ENCODE peak calls at places on chromosomes 5 and 9, in four cellular contexts. One of them, this sample, is unnamed.

GRCh38 chr9:77864096-77864889 is 167.3 kb downstream of the GNAQ start:
- DNase-seq in HepG2: no peak
- DNase-seq in K562: no peak
- DNase-seq in GM12878: no peak
- DNase-seq in this sample: no peak

GRCh38 chr5:145568581-145568980 is 266.6 kb downstream of the PRELID2 start:
- DNase-seq in HepG2: no peak
- DNase-seq in K562: no peak
- DNase-seq in GM12878: no peak
- DNase-seq in this sample: no peak

GRCh38 chr5:38208782-38209378 is 49.5 kb upstream of the EGFLAM start:
- DNase-seq in HepG2: peak
- DNase-seq in K562: peak
- DNase-seq in GM12878: no peak
- DNase-seq in this sample: peak

GRCh38 chr5:80978772-80979317 is 18.7 kb downstream of the RASGRF2 start:
- DNase-seq in HepG2: no peak
- DNase-seq in K562: no peak
- DNase-seq in GM12878: no peak
- DNase-seq in this sample: no peak

GRCh38 chr5:39494099-39494498 is 69.3 kb upstream of the DAB2 start:
- DNase-seq in HepG2: no peak
- DNase-seq in K562: no peak
- DNase-seq in GM12878: no peak
- DNase-seq in this sample: no peak

GRCh38 chr9:13213337-13213736 is 66.2 kb downstream of the MPDZ start:
- DNase-seq in HepG2: peak
- DNase-seq in K562: no peak
- DNase-seq in GM12878: no peak
- DNase-seq in this sample: no peak

GRCh38 chr5:97425511-97425910 is 242.5 kb upstream of the RIOK2 start:
- DNase-seq in HepG2: no peak
- DNase-seq in K562: no peak
- DNase-seq in GM12878: no peak
- DNase-seq in this sample: peak

GRCh38 chr5:115842089-115842881 is 550 bp downstream of the AP3S1 start:
- DNase-seq in HepG2: peak
- DNase-seq in K562: no peak
- DNase-seq in GM12878: no peak
- DNase-seq in this sample: no peak

GRCh38 chr5:131769337-131769736 is 27.5 kb downstream of the FNIP1 start:
- DNase-seq in HepG2: no peak
- DNase-seq in K562: no peak
- DNase-seq in GM12878: no peak
- DNase-seq in this sample: no peak

GRCh38 chr9:78791779-78792178 is 494.9 kb downstream of the PSAT1 start:
- DNase-seq in HepG2: no peak
- DNase-seq in K562: no peak
- DNase-seq in GM12878: no peak
- DNase-seq in this sample: no peak

GRCh38 chr5:176373100-176373818 is 8.0 kb downstream of the ARL10 start:
- DNase-seq in HepG2: no peak
- DNase-seq in K562: no peak
- DNase-seq in GM12878: no peak
- DNase-seq in this sample: no peak

GRCh38 chr5:37891832-37892231 is 52.0 kb upstream of the GDNF start:
- DNase-seq in HepG2: no peak
- DNase-seq in K562: no peak
- DNase-seq in GM12878: no peak
- DNase-seq in this sample: no peak

GRCh38 chr5:39700523-39700922 is 275.7 kb upstream of the DAB2 start:
- DNase-seq in HepG2: no peak
- DNase-seq in K562: no peak
- DNase-seq in GM12878: no peak
- DNase-seq in this sample: no peak

GRCh38 chr9:70802206-70802605 is 319.2 kb downstream of the TRPM3 start:
- DNase-seq in HepG2: no peak
- DNase-seq in K562: no peak
- DNase-seq in GM12878: no peak
- DNase-seq in this sample: no peak

GRCh38 chr9:100472725-100473261 is at the start of gene TMEFF1:
- DNase-seq in HepG2: peak
- DNase-seq in K562: peak
- DNase-seq in GM12878: no peak
- DNase-seq in this sample: peak

GRCh38 chr5:123755587-123756324 is 243.8 kb downstream of the CSNK1G3 start:
- DNase-seq in HepG2: no peak
- DNase-seq in K562: no peak
- DNase-seq in GM12878: no peak
- DNase-seq in this sample: no peak

GRCh38 chr5:137688248-137688840 is 47.5 kb downstream of the KLHL3 start:
- DNase-seq in HepG2: no peak
- DNase-seq in K562: no peak
- DNase-seq in GM12878: no peak
- DNase-seq in this sample: no peak

GRCh38 chr5:83844320-83845068 is 123.8 kb upstream of the HAPLN1 start:
- DNase-seq in HepG2: no peak
- DNase-seq in K562: no peak
- DNase-seq in GM12878: peak
- DNase-seq in this sample: no peak

GRCh38 chr5:81505672-81506071 is 111.7 kb upstream of the ACOT12 start:
- DNase-seq in HepG2: no peak
- DNase-seq in K562: no peak
- DNase-seq in GM12878: no peak
- DNase-seq in this sample: no peak

GRCh38 chr9:98415782-98416181 is 160.3 kb upstream of the TBC1D2 start:
- DNase-seq in HepG2: peak
- DNase-seq in K562: peak
- DNase-seq in GM12878: no peak
- DNase-seq in this sample: no peak

GRCh38 chr5:59039296-59040006 is 456.6 kb downstream of the RAB3C start:
- DNase-seq in HepG2: no peak
- DNase-seq in K562: no peak
- DNase-seq in GM12878: no peak
- DNase-seq in this sample: peak

GRCh38 chr9:34403554-34404380 is 27.1 kb upstream of the MYORG start:
- DNase-seq in HepG2: peak
- DNase-seq in K562: peak
- DNase-seq in GM12878: no peak
- DNase-seq in this sample: peak

GRCh38 chr9:79221084-79221483 is 350.7 kb upstream of the TLE4 start:
- DNase-seq in HepG2: no peak
- DNase-seq in K562: no peak
- DNase-seq in GM12878: no peak
- DNase-seq in this sample: no peak

GRCh38 chr9:3848445-3849114 is 322.8 kb upstream of the RFX3 start:
- DNase-seq in HepG2: peak
- DNase-seq in K562: no peak
- DNase-seq in GM12878: no peak
- DNase-seq in this sample: peak

GRCh38 chr5:112304743-112305142 is 114.3 kb downstream of the EPB41L4A start:
- DNase-seq in HepG2: no peak
- DNase-seq in K562: no peak
- DNase-seq in GM12878: no peak
- DNase-seq in this sample: no peak

GRCh38 chr9:1554123-1555045 is 460.8 kb upstream of the SMARCA2 start:
- DNase-seq in HepG2: no peak
- DNase-seq in K562: no peak
- DNase-seq in GM12878: peak
- DNase-seq in this sample: no peak

GRCh38 chr5:14706615-14707021 is 42.1 kb downstream of the OTULIN start:
- DNase-seq in HepG2: no peak
- DNase-seq in K562: no peak
- DNase-seq in GM12878: no peak
- DNase-seq in this sample: no peak

GRCh38 chr5:145495741-145496140 is 339.4 kb downstream of the PRELID2 start:
- DNase-seq in HepG2: peak
- DNase-seq in K562: no peak
- DNase-seq in GM12878: no peak
- DNase-seq in this sample: no peak

GRCh38 chr9:34256104-34256503 is 73.0 kb downstream of the KIF24 start:
- DNase-seq in HepG2: no peak
- DNase-seq in K562: no peak
- DNase-seq in GM12878: no peak
- DNase-seq in this sample: peak

GRCh38 chr5:45277860-45278259 is 418.3 kb downstream of the HCN1 start:
- DNase-seq in HepG2: peak
- DNase-seq in K562: no peak
- DNase-seq in GM12878: no peak
- DNase-seq in this sample: no peak

GRCh38 chr5:144284036-144284435 is 113.4 kb downstream of the KCTD16 start:
- DNase-seq in HepG2: no peak
- DNase-seq in K562: no peak
- DNase-seq in GM12878: no peak
- DNase-seq in this sample: no peak

GRCh38 chr5:65674749-65675148 is 47.2 kb downstream of the SGTB start:
- DNase-seq in HepG2: no peak
- DNase-seq in K562: no peak
- DNase-seq in GM12878: no peak
- DNase-seq in this sample: no peak

DNA sequence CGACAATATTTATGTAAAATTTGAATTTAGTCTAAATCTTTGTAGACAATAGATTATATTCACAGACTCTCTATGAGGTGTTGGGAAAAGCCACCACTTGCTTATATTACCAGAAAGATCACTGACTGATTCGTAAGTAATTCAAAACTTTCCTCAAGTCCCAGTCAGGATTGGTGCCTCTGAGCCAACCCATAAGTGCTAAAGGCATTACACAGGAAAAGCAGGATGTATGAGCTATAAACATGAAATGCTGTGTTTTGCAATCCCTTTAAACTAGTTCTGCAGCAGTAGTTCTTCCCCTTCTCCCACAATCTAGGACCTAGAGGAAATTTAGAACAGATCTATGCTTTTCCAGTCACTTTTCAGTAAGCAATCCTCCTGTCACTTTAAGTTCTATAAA is 48.0 kb downstream of the SHLD3 start:
- DNase-seq in HepG2: no peak
- DNase-seq in K562: no peak
- DNase-seq in GM12878: no peak
- DNase-seq in this sample: no peak
- TF ChIP-seq CBFB in HepG2: no peak
- TF ChIP-seq CBFB in K562: no peak
- TF ChIP-seq CBFB in GM12878: no peak
- TF ChIP-seq CBFB in this sample: no peak

DNA sequence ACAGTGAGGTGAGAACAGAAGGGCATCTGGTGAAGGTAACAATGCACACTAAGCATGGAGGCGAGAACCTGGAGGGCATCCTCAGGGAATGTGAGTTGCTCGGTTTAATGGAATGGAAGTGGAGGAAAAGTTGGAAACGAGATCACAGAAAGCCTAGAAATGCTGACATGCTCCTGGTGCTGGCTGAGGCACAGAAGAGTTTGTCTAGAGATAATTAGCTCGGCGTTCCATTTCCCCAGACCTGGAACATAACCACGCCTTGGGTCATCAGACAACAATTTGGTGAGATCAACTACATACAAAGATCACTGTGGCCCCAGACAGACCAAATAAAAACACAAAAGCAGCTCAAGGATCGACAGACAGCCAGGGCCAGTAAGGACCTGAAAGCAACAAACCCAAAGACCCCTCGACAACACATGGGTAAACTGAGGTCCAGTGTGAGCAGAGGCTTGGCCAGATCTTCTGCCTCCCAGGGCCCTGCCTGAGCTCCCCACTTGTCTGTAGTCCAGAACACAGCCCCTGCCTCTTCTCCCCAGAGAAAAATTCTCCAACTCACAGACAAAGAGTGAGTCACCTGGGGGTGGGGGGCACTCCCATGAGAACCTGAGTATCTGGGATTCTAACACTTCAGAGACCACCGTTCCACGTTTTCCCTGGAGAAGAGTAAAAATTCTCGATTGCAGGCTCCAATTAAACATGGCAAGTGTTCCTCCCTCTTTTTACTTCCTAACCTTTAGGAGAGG is 52.5 kb downstream of the SHB start:
- DNase-seq in HepG2: no peak
- DNase-seq in K562: no peak
- DNase-seq in GM12878: no peak
- DNase-seq in this sample: no peak
- TF ChIP-seq SP1 in HepG2: no peak
- TF ChIP-seq SP1 in K562: no peak
- TF ChIP-seq SP1 in GM12878: no peak
- TF ChIP-seq SP1 in this sample: no peak

GRCh38 chr5:151072234-151073025 is 8.4 kb downstream of the TNIP1 start:
- DNase-seq in HepG2: no peak
- DNase-seq in K562: no peak
- DNase-seq in GM12878: no peak
- DNase-seq in this sample: no peak
- TF ChIP-seq MAX in HepG2: no peak
- TF ChIP-seq MAX in K562: no peak
- TF ChIP-seq MAX in GM12878: no peak
- TF ChIP-seq MAX in this sample: no peak

GRCh38 chr5:157740211-157740610 is 3.3 kb upstream of the LSM11 start:
- DNase-seq in HepG2: peak
- DNase-seq in K562: peak
- DNase-seq in GM12878: no peak
- DNase-seq in this sample: peak
- TF ChIP-seq CBFB in HepG2: no peak
- TF ChIP-seq CBFB in K562: no peak
- TF ChIP-seq CBFB in GM12878: no peak
- TF ChIP-seq CBFB in this sample: no peak

This sample was measured in WTC11.